ENCODE peak calls at places on chromosomes 16 and 17, in nine cellular contexts. P is stomach; V is transverse colon; M is CD8-positive, alpha-beta T cell; J is PC-3; G is AG04450; I is HCT116; U is coronary artery; F is MM.1S. T is an unnamed sample.

GRCh38 chr17:45745843-45746494 is 38.2 kb upstream of the CRHR1 start:
- DNase-seq in U (no peak), V (no peak), J (no peak), G (no peak), M (no peak), P (no peak), F (no peak), I (no peak), T (no peak)

GRCh38 chr16:27366687-27367462 is 35.1 kb upstream of the IL21R start:
- DNase-seq in G (no peak), U (no peak), P (no peak), F (no peak), M (peak; percentile 60), I (no peak), J (no peak), V (no peak), T (no peak)

GRCh38 chr17:76845524-76845923 is 22.7 kb upstream of the MGAT5B start:
- DNase-seq in I (no peak), P (no peak), M (no peak), V (no peak), F (no peak), U (no peak), G (no peak), J (no peak), T (no peak)

GRCh38 chr16:20676268-20676828 is 21.1 kb downstream of the ACSM1 start:
- DNase-seq in U (no peak), G (no peak), J (no peak), V (peak; percentile 11), M (no peak), F (no peak), P (peak; percentile 33), I (no peak), T (no peak)

GRCh38 chr17:72587773-72588511 is 467.1 kb downstream of the SOX9 start:
- DNase-seq in F (peak; percentile 71), J (peak; percentile 78), P (no peak), U (no peak), I (no peak), G (no peak), V (peak; percentile 49), M (no peak), T (no peak)

GRCh38 chr16:4693956-4694663 is 748 bp downstream of the NUDT16L1 start:
- DNase-seq in P (peak; percentile 57), V (peak; percentile 56), M (peak; percentile 73), I (no peak), U (no peak), J (peak; percentile 21), G (peak; percentile 8), F (peak; percentile 47), T (no peak)

GRCh38 chr17:10557422-10557821 is 8.0 kb upstream of the MYH2 start:
- DNase-seq in I (no peak), F (no peak), G (no peak), P (no peak), M (no peak), U (no peak), J (no peak), V (no peak), T (no peak)

GRCh38 chr16:19884021-19884485 is 595 bp downstream of the GPRC5B start:
- DNase-seq in P (peak; percentile 32), I (no peak), G (no peak), V (peak; percentile 14), M (peak; percentile 49), U (no peak), J (no peak), F (no peak), T (no peak)

GRCh38 chr17:78141437-78142112 is 4.6 kb upstream of the C17orf99 start:
- DNase-seq in V (peak; percentile 11), G (no peak), M (no peak), J (peak; percentile 25), U (peak; percentile 69), P (no peak), F (no peak), I (no peak), T (no peak)

GRCh38 chr17:19979917-19980770 is 2.5 kb upstream of the AKAP10 start:
- DNase-seq in I (no peak), F (no peak), P (no peak), U (no peak), V (peak; percentile 13), M (no peak), G (no peak), J (no peak), T (no peak)

GRCh38 chr17:18008496-18009268 is 30.3 kb downstream of the ATPAF2 start:
- DNase-seq in F (no peak), G (no peak), U (no peak), I (no peak), M (no peak), P (no peak), V (no peak), J (peak; percentile 84), T (no peak)

GRCh38 chr16:67555795-67556212 is 6.5 kb upstream of the CTCF start:
- DNase-seq in M (no peak), J (peak; percentile 79), G (no peak), I (peak; percentile 16), F (no peak), U (no peak), V (no peak), P (no peak), T (no peak)
- H3K27ac ChIP-seq in M (peak overlapping the region; percentile 44), J (peak overlapping the region; percentile 74), G (no peak overlapping the region), I (peak overlapping the region; percentile 42), F (peak overlapping the region; percentile 14), U (no peak overlapping the region), V (peak overlapping the region; percentile 31), P (peak overlapping the region; percentile 48), T (no peak overlapping the region)

GRCh38 chr16:3610698-3611144 is 685 bp downstream of the SLX4 start:
- DNase-seq in F (no peak), V (no peak), M (no peak), J (no peak), I (no peak), U (no peak), G (no peak), P (no peak), T (no peak)

GRCh38 chr16:3609895-3610697 is 1.3 kb downstream of the SLX4 start:
- DNase-seq in G (no peak), I (no peak), V (no peak), P (no peak), U (no peak), M (no peak), F (no peak), J (no peak), T (no peak)

GRCh38 chr16:3608069-3608468 is 3.3 kb downstream of the SLX4 start:
- DNase-seq in J (no peak), F (no peak), M (no peak), U (no peak), P (no peak), I (no peak), G (no peak), V (no peak), T (no peak)

GRCh38 chr16:3612510-3613466 is 1.4 kb upstream of the SLX4 start:
- DNase-seq in U (no peak), J (no peak), F (no peak), V (no peak), P (peak; percentile 18), G (no peak), I (no peak), M (no peak), T (no peak)

GRCh38 chr16:3611145-3611977 is at the start of gene SLX4:
- DNase-seq in V (peak; percentile 93), F (peak; percentile 96), P (peak; percentile 95), J (peak; percentile 94), G (peak; percentile 61), U (peak; percentile 92), M (peak; percentile 96), I (peak; percentile 74), T (peak; percentile 43)
- TF ChIP-seq CTCF in V (no peak), F (no peak), P (no peak), J (no peak), G (no peak), U (no peak), M (no peak), I (no peak), T (no peak)

GRCh38 chr17:27810902-27811557 is 10.7 kb upstream of the NOS2 start:
- DNase-seq in J (peak; percentile 46), I (no peak), M (no peak), V (no peak), P (no peak), F (no peak), U (no peak), G (no peak), T (no peak)

GRCh38 chr17:27809555-27809954 is 9.2 kb upstream of the NOS2 start:
- DNase-seq in V (no peak), M (no peak), G (no peak), U (no peak), J (no peak), F (no peak), P (no peak), I (no peak), T (no peak)

GRCh38 chr17:27810211-27810901 is 10.0 kb upstream of the NOS2 start:
- DNase-seq in F (peak; percentile 57), P (no peak), M (no peak), V (no peak), J (no peak), U (no peak), I (no peak), G (no peak), T (no peak)

GRCh38 chr17:27808629-27809028 is 8.3 kb upstream of the NOS2 start:
- DNase-seq in J (no peak), U (no peak), M (no peak), I (no peak), G (no peak), F (no peak), P (no peak), V (no peak), T (no peak)

DNA sequence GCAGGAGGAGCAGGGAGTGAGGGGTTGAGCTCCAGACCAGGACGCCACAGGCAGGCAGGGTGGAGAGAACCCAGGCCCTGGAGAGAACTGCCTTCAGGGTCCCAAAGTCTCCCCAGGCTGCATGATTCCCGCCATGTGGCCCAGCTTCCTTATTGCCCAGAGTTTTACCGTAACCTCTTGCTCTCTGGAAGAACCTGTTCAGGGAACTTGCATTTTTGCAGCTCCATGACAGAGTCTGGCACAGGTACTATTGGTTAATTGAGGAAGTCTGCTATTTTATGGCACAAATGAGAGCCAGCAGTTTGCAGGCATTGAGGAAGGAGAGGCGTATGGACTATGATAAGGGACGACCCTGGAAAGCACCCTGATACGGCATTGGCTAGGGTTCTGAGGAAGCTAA is 11.6 kb upstream of the NOS2 start:
- DNase-seq in M (no peak), J (no peak), P (no peak), G (no peak), V (peak; percentile 78), I (no peak), F (no peak), U (no peak), T (no peak)
- H3K27ac ChIP-seq in M (no peak overlapping the region), J (no peak overlapping the region), P (no peak overlapping the region), G (no peak overlapping the region), V (peak overlapping the region; percentile 62), I (no peak overlapping the region), F (no peak overlapping the region), U (no peak overlapping the region), T (no peak overlapping the region)

DNA sequence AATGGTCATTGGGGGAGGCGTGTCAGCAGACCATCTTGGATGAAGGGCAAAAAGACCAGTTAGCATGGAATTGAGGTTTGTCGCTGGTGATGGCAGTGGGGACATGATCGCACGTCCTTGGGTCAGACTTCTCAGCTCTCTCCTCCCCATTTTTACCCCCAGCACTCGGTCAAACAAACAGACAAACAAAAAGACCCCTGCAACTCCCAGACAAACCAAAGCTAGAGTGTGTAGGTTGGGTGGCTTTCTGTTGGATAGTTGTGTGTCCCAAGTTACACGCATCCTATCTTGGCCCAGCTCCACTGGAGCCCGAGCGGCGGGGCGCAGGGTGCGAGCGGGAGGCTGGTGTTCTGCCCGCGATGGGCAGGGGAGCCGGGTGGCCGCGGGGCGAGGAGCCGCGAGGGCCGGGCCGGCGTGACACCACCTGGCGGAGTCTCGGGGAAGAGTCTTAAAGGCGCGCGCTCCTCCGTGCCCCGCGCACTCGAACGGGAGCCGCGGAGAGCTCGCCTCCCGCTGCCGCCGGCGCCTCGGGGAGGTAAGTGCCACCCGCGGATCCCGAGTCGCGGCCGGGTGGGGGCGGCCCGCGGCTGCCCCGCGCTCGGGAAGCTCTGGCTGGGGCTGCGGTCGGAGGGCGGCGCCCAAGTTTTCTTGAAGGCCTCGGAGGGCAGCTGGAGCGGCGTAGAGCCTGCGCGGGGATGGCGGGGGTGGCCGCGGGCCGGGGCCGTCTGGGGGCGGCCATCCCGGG is 18.5 kb upstream of the NTN1 start:
- DNase-seq in P (no peak), I (no peak), M (no peak), J (no peak), F (no peak), U (no peak), G (no peak), V (no peak), T (no peak)
- TF ChIP-seq CTCF in P (peak; percentile 41), I (no peak), M (no peak), J (no peak), F (no peak), U (no peak), G (no peak), V (peak; percentile 40), T (peak; percentile 45)

T was measured in thoracic aorta.